ENCODE peak calls at places on chromosomes 16 and 17, in five cellular contexts. One of them, this sample, is unnamed. For H3K9me3, the result is how much of the 10 kb centered on the place peaks cover.

GRCh38 chr16:21101631-21102420 is 48.8 kb downstream of the DNAH3 start:
- DNase-seq in GM12878: no peak
- DNase-seq in SK-N-SH: peak
- DNase-seq in H1: no peak
- DNase-seq in HepG2: peak
- DNase-seq in this sample: peak

GRCh38 chr17:39251997-39252396 is 26.3 kb upstream of the STAC2 start:
- DNase-seq in GM12878: no peak
- DNase-seq in SK-N-SH: no peak
- DNase-seq in H1: no peak
- DNase-seq in HepG2: no peak
- DNase-seq in this sample: no peak

GRCh38 chr16:48330847-48331204 is 54.4 kb downstream of the SIAH1 start:
- DNase-seq in GM12878: no peak
- DNase-seq in SK-N-SH: no peak
- DNase-seq in H1: no peak
- DNase-seq in HepG2: no peak
- DNase-seq in this sample: no peak

GRCh38 chr17:52134641-52135040 is 23.9 kb downstream of the CA10 start:
- DNase-seq in GM12878: no peak
- DNase-seq in SK-N-SH: no peak
- DNase-seq in H1: no peak
- DNase-seq in HepG2: no peak
- DNase-seq in this sample: no peak

GRCh38 chr16:30112197-30113030 is 923 bp downstream of the GDPD3 start:
- DNase-seq in GM12878: no peak
- DNase-seq in SK-N-SH: peak
- DNase-seq in H1: no peak
- DNase-seq in HepG2: peak
- DNase-seq in this sample: peak

GRCh38 chr17:82281502-82282238 is 8.2 kb upstream of the CSNK1D start:
- DNase-seq in GM12878: peak
- DNase-seq in SK-N-SH: no peak
- DNase-seq in H1: no peak
- DNase-seq in HepG2: no peak
- DNase-seq in this sample: no peak

GRCh38 chr16:74275031-74275636 is 21.5 kb upstream of the PSMD7 start:
- DNase-seq in GM12878: no peak
- DNase-seq in SK-N-SH: peak
- DNase-seq in H1: no peak
- DNase-seq in HepG2: no peak
- DNase-seq in this sample: peak

GRCh38 chr17:37179893-37180292 is 195.9 kb upstream of the C17orf78 start:
- DNase-seq in GM12878: no peak
- DNase-seq in SK-N-SH: no peak
- DNase-seq in H1: no peak
- DNase-seq in HepG2: no peak
- DNase-seq in this sample: no peak

GRCh38 chr17:74408262-74408661 is 23.6 kb upstream of the GPRC5C start:
- DNase-seq in GM12878: no peak
- DNase-seq in SK-N-SH: no peak
- DNase-seq in H1: no peak
- DNase-seq in HepG2: peak
- DNase-seq in this sample: peak

GRCh38 chr17:66829386-66829864 is 5.5 kb upstream of the CACNG5 start:
- DNase-seq in GM12878: no peak
- DNase-seq in SK-N-SH: no peak
- DNase-seq in H1: peak
- DNase-seq in HepG2: peak
- DNase-seq in this sample: no peak

GRCh38 chr17:28745777-28746473 is 2.1 kb downstream of the TRAF4 start:
- DNase-seq in GM12878: no peak
- DNase-seq in SK-N-SH: no peak
- DNase-seq in H1: no peak
- DNase-seq in HepG2: no peak
- DNase-seq in this sample: no peak

GRCh38 chr17:73148540-73149334 is 16.1 kb upstream of the SSTR2 start:
- DNase-seq in GM12878: no peak
- DNase-seq in SK-N-SH: no peak
- DNase-seq in H1: no peak
- DNase-seq in HepG2: no peak
- DNase-seq in this sample: no peak

GRCh38 chr17:73156166-73156840 is 8.5 kb upstream of the SSTR2 start:
- DNase-seq in GM12878: no peak
- DNase-seq in SK-N-SH: peak
- DNase-seq in H1: no peak
- DNase-seq in HepG2: peak
- DNase-seq in this sample: peak

GRCh38 chr17:73155410-73156165 is 9.2 kb upstream of the SSTR2 start:
- DNase-seq in GM12878: no peak
- DNase-seq in SK-N-SH: peak
- DNase-seq in H1: no peak
- DNase-seq in HepG2: no peak
- DNase-seq in this sample: no peak

GRCh38 chr17:73156887-73157870 is 7.6 kb upstream of the SSTR2 start:
- DNase-seq in GM12878: peak
- DNase-seq in SK-N-SH: peak
- DNase-seq in H1: no peak
- DNase-seq in HepG2: no peak
- DNase-seq in this sample: no peak

GRCh38 chr17:73151888-73152633 is 12.7 kb upstream of the SSTR2 start:
- DNase-seq in GM12878: no peak
- DNase-seq in SK-N-SH: no peak
- DNase-seq in H1: no peak
- DNase-seq in HepG2: peak
- DNase-seq in this sample: no peak
- H3K4me3 ChIP-seq in GM12878: no peak
- H3K4me3 ChIP-seq in SK-N-SH: no peak
- H3K4me3 ChIP-seq in H1: no peak
- H3K4me3 ChIP-seq in HepG2: no peak
- H3K4me3 ChIP-seq in this sample: no peak

DNA sequence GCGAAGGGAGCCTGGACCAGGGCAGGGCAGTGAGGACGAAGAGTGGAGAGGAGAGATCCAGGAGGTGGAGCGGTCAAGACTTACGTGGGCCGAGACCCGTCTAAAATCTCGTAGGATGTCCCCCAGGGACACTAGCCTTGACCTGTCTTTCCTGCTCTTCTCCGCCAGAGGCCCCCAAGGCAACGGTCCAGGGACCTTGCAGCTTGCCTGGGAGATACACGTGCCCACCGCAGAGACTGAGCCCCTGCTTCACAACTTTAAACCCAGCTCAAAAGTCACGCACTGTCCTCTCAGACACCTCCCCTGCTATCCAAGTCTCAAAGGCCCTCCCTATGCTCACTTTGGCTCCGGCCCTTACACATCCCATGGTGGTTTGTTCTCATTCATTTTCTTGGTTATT is 9.4 kb downstream of the TIGD7 start:
- DNase-seq in GM12878: no peak
- DNase-seq in SK-N-SH: no peak
- DNase-seq in H1: no peak
- DNase-seq in HepG2: no peak
- DNase-seq in this sample: no peak
- H3K9me3 ChIP-seq in GM12878: under half
- H3K9me3 ChIP-seq in SK-N-SH: under half
- H3K9me3 ChIP-seq in H1: under half
- H3K9me3 ChIP-seq in HepG2: under half
- H3K9me3 ChIP-seq in this sample: half or more

DNA sequence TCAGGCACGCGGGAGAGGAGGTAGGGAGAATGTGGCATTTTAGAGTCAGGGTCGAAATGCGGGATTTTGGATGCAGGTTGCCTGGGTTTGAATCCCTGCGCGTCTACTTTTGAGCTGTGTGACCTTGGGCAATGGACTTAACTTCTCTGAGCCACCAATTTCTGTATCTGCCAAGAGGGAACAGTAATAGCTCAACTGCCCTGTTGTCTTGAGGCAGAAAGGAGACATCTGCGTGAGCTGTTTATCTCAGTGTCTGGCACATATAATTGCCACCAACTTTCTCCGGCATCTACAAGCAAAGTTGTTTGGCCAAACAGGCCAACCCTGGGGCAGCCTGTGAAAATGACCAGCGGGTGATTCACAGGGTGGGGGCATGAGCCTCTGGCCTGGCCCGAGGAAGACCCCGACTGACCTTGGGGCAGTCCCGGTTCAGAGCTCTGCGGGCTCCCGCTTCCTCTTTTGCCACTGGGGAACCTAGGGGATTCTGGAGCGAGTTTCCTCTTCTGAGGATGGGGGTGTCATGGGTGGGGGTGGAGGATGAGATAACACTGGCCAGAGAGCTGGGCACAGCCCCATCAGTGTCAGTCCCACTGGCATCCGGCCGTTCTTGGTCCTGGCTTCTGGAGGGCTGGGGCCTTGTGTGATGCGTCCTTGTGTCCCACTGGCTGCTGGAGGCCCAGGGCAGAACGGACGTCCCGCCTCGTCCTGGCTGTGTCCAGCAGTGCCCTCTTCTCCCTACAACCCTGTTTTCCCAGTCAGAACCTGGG is 1.3 kb downstream of the SNN start:
- DNase-seq in GM12878: peak
- DNase-seq in SK-N-SH: no peak
- DNase-seq in H1: no peak
- DNase-seq in HepG2: no peak
- DNase-seq in this sample: no peak
- TF ChIP-seq CHD2 in GM12878: no peak
- TF ChIP-seq CHD2 in SK-N-SH: no peak
- TF ChIP-seq CHD2 in H1: no peak
- TF ChIP-seq CHD2 in HepG2: no peak
- TF ChIP-seq CHD2 in this sample: no peak

DNA sequence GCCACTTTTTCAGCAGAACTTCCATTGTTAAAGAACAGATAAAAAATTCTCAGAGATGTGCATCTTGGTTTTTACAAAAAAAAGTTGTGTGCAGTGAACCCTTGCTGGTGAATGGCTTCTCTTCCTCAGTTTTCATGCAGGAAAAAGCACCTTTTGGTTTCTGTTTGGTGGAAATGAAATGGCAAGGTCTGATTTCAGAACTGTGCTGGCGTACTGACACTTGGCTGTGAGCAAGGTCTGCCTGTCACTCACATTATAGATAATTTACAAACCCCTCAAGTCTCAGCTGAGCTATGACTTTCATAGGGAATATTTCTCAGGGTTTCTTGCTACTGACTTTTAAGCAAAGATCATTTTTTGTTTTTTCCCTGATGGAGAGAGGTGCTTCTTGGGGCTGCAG is 5.8 kb upstream of the SALL1 start:
- DNase-seq in GM12878: no peak
- DNase-seq in SK-N-SH: no peak
- DNase-seq in H1: no peak
- DNase-seq in HepG2: no peak
- DNase-seq in this sample: no peak
- H3K4me3 ChIP-seq in GM12878: no peak
- H3K4me3 ChIP-seq in SK-N-SH: no peak
- H3K4me3 ChIP-seq in H1: no peak
- H3K4me3 ChIP-seq in HepG2: no peak
- H3K4me3 ChIP-seq in this sample: no peak

DNA sequence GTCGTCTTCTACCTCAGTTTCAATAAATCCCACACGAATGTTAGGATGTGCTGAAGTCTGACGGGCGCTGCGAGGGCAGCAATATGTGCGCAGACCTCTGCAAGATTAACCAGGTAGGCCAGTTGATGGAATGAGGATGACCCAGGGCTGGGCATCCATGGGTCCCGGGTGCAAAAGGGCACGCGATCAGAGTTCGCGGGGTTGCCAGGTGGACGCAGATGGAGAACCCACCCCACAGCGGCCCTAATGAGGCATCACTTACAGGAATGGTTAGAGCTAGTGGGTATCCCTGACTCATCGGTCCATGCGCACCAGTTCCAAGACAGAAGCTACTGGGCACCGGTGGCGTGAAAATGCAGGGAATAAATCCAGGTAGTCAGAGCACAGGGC is 2116.0 kb downstream of the TP53TG3F start:
- DNase-seq in GM12878: no peak
- DNase-seq in SK-N-SH: no peak
- DNase-seq in H1: no peak
- DNase-seq in HepG2: no peak
- DNase-seq in this sample: no peak
- H3K9me3 ChIP-seq in GM12878: under half
- H3K9me3 ChIP-seq in SK-N-SH: under half
- H3K9me3 ChIP-seq in H1: half or more
- H3K9me3 ChIP-seq in HepG2: half or more
- H3K9me3 ChIP-seq in this sample: under half

GRCh38 chr17:59221159-59221847 is 992 bp downstream of the GDPD1 start:
- DNase-seq in GM12878: no peak
- DNase-seq in SK-N-SH: peak
- DNase-seq in H1: no peak
- DNase-seq in HepG2: no peak
- DNase-seq in this sample: no peak
- TF ChIP-seq CHD2 in GM12878: no peak
- TF ChIP-seq CHD2 in SK-N-SH: no peak
- TF ChIP-seq CHD2 in H1: no peak
- TF ChIP-seq CHD2 in HepG2: no peak
- TF ChIP-seq CHD2 in this sample: no peak